ENCODE peak calls at places on chromosomes 11 and 22, in four cellular contexts. G is H9, L is H1, P is trophoblast cell. F is an unnamed sample.

GRCh38 chr11:18802381-18803257 is 11.0 kb upstream of the PTPN5 start:
- DNase-seq in G (peak; percentile 61), P (peak; percentile 48), L (no peak), F (peak; percentile 79)

GRCh38 chr11:83456075-83456474 is 169.9 kb upstream of the CCDC90B start:
- DNase-seq in P (peak; percentile 75), L (no peak), G (peak; percentile 64), F (peak; percentile 45)

GRCh38 chr11:2518983-2519340 is 74.2 kb downstream of the KCNQ1 start:
- DNase-seq in P (no peak), L (no peak), G (peak; percentile 22), F (no peak)

GRCh38 chr11:7613394-7613720 is 59.9 kb downstream of the CYB5R2 start:
- DNase-seq in G (no peak), P (peak; percentile 80), L (no peak), F (no peak)

GRCh38 chr11:69635210-69635609 is 5.7 kb upstream of the CCND1 start:
- DNase-seq in L (no peak), P (no peak), G (no peak), F (no peak)

GRCh38 chr11:130629039-130629438 is 180.6 kb downstream of the ADAMTS15 start:
- DNase-seq in L (no peak), P (no peak), G (no peak), F (no peak)

GRCh38 chr11:45209480-45209879 is 63.0 kb downstream of the PRDM11 start:
- DNase-seq in P (no peak), G (no peak), L (no peak), F (no peak)

GRCh38 chr11:111459506-111460270 is 52.5 kb downstream of the BTG4 start:
- DNase-seq in L (no peak), G (no peak), P (no peak), F (peak; percentile 52)

GRCh38 chr11:66849501-66850234 is 6.4 kb downstream of the RCE1 start:
- DNase-seq in G (no peak), L (no peak), P (no peak), F (no peak)

GRCh38 chr11:34915136-34916013 is 804 bp downstream of the APIP start:
- DNase-seq in L (no peak), P (no peak), G (no peak), F (no peak)

GRCh38 chr11:76025068-76025467 is 181.2 kb downstream of the WNT11 start:
- DNase-seq in P (no peak), G (no peak), L (no peak), F (no peak)

GRCh38 chr11:6473481-6474422 is at the start of gene TRIM3:
- DNase-seq in P (peak; percentile 84), L (peak; percentile 46), G (peak; percentile 94), F (peak; percentile 90)

GRCh38 chr22:49168219-49168813 is 659.4 kb downstream of the BRD1 start:
- DNase-seq in L (no peak), P (no peak), G (no peak), F (no peak)

GRCh38 chr11:105236631-105237030 is 97.1 kb upstream of the CARD18 start:
- DNase-seq in P (no peak), G (no peak), L (no peak), F (no peak)

GRCh38 chr11:75431533-75432525 is 1.2 kb downstream of the KLHL35 start:
- DNase-seq in G (peak; percentile 61), L (no peak), P (no peak), F (peak; percentile 63)

GRCh38 chr11:92342886-92343285 is 118.3 kb downstream of the FAT3 start:
- DNase-seq in L (no peak), G (no peak), P (no peak), F (no peak)
- H3K79me2 ChIP-seq in L (peaks cover 15% of the 10 kb centered on the region), G (peaks cover 5% of the 10 kb centered on the region), P (no peaks in the 10 kb centered on the region), F (no peaks in the 10 kb centered on the region)

GRCh38 chr11:61834278-61835004 is 6.3 kb downstream of the FADS2 start:
- DNase-seq in G (peak; percentile 90), P (no peak), L (no peak), F (peak; percentile 92)
- H2BK120ac ChIP-seq in G (no peak overlapping the region), P (no peak overlapping the region), L (no peak overlapping the region), F (peak overlapping the region; percentile 7)

DNA sequence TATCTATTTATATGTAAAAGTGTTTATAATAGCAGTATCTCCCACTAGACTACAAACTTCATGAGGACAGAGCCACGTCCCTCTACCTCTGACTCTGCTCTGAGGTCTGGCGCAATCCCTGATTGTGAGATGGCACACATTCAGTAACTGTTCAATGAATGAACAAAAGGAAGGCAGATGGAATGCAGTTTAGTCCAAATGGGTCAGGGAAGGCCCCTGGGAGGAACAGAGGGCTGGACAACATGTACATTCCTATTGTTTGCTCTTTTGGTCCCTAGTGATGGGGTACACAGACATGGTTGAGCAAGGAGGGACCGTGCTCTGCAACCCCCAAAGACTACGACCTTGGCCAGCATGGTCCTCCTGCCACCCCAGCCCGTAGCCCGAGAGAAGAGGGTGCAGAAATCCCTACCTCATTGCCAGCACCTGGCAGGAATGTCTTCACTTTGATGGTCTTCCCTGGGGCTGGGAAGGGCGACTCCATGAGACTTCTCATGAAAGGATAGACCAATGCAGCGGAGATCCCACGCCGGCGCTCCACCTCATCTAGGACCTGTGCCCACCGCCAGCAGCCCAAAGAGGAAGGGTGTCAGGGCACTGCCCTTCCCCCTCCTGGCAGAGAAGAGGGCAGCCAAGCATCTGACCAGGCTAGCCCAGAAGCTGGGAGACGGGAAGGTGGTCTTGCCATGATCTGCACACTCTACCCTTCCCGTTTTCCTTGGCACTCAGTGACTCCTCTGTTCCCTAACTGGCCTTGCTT is 24.3 kb downstream of the RPL27A start:
- DNase-seq in L (no peak), P (no peak), G (no peak), F (no peak)
- H3K27ac ChIP-seq in L (no peak overlapping the region), P (no peak overlapping the region), G (no peak overlapping the region), F (no peak overlapping the region)

GRCh38 chr22:28741758-28742561 is at the start of the genes CHEK2 and HSCB:
- DNase-seq in L (peak; percentile 98), P (peak; percentile 96), G (peak; percentile 100), F (peak; percentile 100)
- H3K79me2 ChIP-seq in L (peaks cover 56% of the 10 kb centered on the region), P (peaks cover 6% of the 10 kb centered on the region), G (peaks cover 11% of the 10 kb centered on the region), F (peaks cover 23% of the 10 kb centered on the region)

GRCh38 chr11:89604281-89604680 is 105.8 kb upstream of the TRIM77 start:
- DNase-seq in G (no peak), P (no peak), L (no peak), F (no peak)
- H2BK120ac ChIP-seq in G (no peak overlapping the region), P (no peak overlapping the region), L (no peak overlapping the region), F (no peak overlapping the region)

DNA sequence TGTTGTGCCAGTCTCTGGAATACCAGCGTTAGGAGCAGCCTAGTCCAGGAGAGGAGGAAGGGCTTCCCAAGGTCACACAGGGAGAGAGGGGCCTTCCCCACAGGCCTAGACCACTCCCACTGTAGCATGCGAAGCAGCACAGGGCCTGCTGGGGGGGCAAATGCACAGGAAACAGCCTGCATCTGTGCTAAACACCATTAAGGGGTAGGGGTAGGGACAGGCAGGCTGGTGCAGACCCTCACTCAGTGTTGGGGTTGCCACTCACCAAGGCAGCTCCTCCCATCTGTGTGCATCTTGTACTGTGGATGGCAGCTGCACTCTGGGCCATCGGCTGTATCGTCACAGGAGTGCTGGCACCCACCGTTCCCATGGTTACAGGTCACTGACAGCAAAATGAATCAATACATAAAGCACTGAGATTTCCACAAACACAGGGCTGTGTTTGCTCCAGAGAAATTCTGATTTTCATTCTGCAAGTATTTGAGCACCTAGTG is 24.9 kb downstream of the SCUBE2 start:
- DNase-seq in L (no peak), G (no peak), P (no peak), F (no peak)
- H3K27ac ChIP-seq in L (peak overlapping the region; percentile 27), G (no peak overlapping the region), P (no peak overlapping the region), F (no peak overlapping the region)

GRCh38 chr11:12457030-12457600 is 79.7 kb downstream of the PARVA start:
- DNase-seq in L (no peak), G (no peak), P (no peak), F (no peak)
- H3K79me2 ChIP-seq in L (no peaks in the 10 kb centered on the region), G (no peaks in the 10 kb centered on the region), P (peaks cover 3% of the 10 kb centered on the region), F (no peaks in the 10 kb centered on the region)

GRCh38 chr22:39176067-39176621 is 23.7 kb upstream of the CBX7 start:
- DNase-seq in G (peak; percentile 88), P (peak; percentile 67), L (no peak), F (peak; percentile 90)
- H2BK120ac ChIP-seq in G (peak overlapping the region; percentile 84), P (peak overlapping the region; percentile 98), L (peak overlapping the region; percentile 89), F (peak overlapping the region; percentile 18)

GRCh38 chr11:102784380-102784779 is 4.0 kb upstream of the MMP10 start:
- DNase-seq in P (no peak), G (no peak), L (no peak), F (no peak)
- H3K27ac ChIP-seq in P (no peak overlapping the region), G (no peak overlapping the region), L (no peak overlapping the region), F (no peak overlapping the region)